ENCODE peak calls at places on chromosomes 12 and 14, in eight cellular contexts. M is CD8-positive, alpha-beta T cell; I is WERI-Rb-1; E is upper lobe of right lung; O is PC-9; X is adipocyte; Y is psoas muscle; U is Caco-2. A is an unnamed sample.
A peak's percentile ranks its signal among the peaks of the same experiment; 100 is the strongest.

GRCh38 chr12:130924946-130925345 is 28.8 kb upstream of the ADGRD1 start:
- DNase-seq in O (no peak), I (no peak), X (no peak), M (no peak), Y (no peak), E (no peak), U (no peak), A (no peak)

GRCh38 chr14:104554088-104554607 is 25.4 kb upstream of the C14orf180 start:
- DNase-seq in X (no peak), O (no peak), Y (no peak), U (no peak), M (no peak), I (peak; percentile 5), E (peak; percentile 60), A (no peak)

GRCh38 chr14:24851406-24851805 is 198.5 kb downstream of the STXBP6 start:
- DNase-seq in E (no peak), Y (no peak), O (no peak), M (no peak), I (no peak), U (no peak), X (no peak), A (no peak)

GRCh38 chr12:94676011-94676709 is 25.8 kb upstream of the TMCC3 start:
- DNase-seq in O (no peak), I (no peak), Y (peak; percentile 33), E (peak; percentile 69), U (no peak), X (no peak), M (no peak), A (no peak)

GRCh38 chr12:46107591-46107990 is 117.2 kb upstream of the SCAF11 start:
- DNase-seq in U (no peak), X (no peak), E (no peak), M (no peak), I (no peak), Y (no peak), O (no peak), A (no peak)

GRCh38 chr12:98903875-98904274 is 258.8 kb downstream of the APAF1 start:
- DNase-seq in O (no peak), M (no peak), I (no peak), X (no peak), E (no peak), U (no peak), Y (no peak), A (no peak)

GRCh38 chr12:89475203-89475990 is 49.2 kb downstream of the GALNT4 start:
- DNase-seq in O (no peak), I (no peak), X (no peak), Y (no peak), E (no peak), U (no peak), M (no peak), A (no peak)

GRCh38 chr14:60753264-60754126 is 18.9 kb downstream of the MNAT1 start:
- DNase-seq in E (no peak), M (peak; percentile 17), I (no peak), Y (no peak), O (no peak), U (no peak), X (no peak), A (peak; percentile 68)

GRCh38 chr12:112425582-112426382 is 7.0 kb downstream of the PTPN11 start:
- DNase-seq in M (no peak), E (no peak), I (no peak), O (no peak), Y (no peak), U (no peak), X (no peak), A (no peak)

GRCh38 chr14:106044949-106045596 is 518.7 kb downstream of the TMEM121 start:
- DNase-seq in Y (peak; percentile 18), M (peak; percentile 58), O (peak; percentile 7), E (peak; percentile 77), I (peak; percentile 59), U (peak; percentile 69), X (no peak), A (no peak)

GRCh38 chr12:85558684-85559083 is 277.5 kb downstream of the RASSF9 start:
- DNase-seq in E (no peak), Y (no peak), U (no peak), X (no peak), M (no peak), O (no peak), I (no peak), A (no peak)
- H3K27me3 ChIP-seq in E (no peaks in the 10 kb centered on the region), Y (no peaks in the 10 kb centered on the region), U (no peaks in the 10 kb centered on the region), X (no peaks in the 10 kb centered on the region), M (no peaks in the 10 kb centered on the region), O (no peaks in the 10 kb centered on the region), I (no peaks in the 10 kb centered on the region), A (no peaks in the 10 kb centered on the region)

GRCh38 chr14:20662968-20663731 is 21.2 kb upstream of the RNASE4 start:
- DNase-seq in E (peak; percentile 83), I (no peak), Y (peak; percentile 56), O (peak; percentile 55), M (peak; percentile 59), U (peak; percentile 32), X (peak; percentile 33), A (peak; percentile 76)
- H3K4me3 ChIP-seq in E (peak overlapping the region; percentile 36), I (no peak overlapping the region), Y (peak overlapping the region; percentile 25), O (peak overlapping the region; percentile 54), M (peak overlapping the region; percentile 34), U (no peak overlapping the region), X (peak overlapping the region; percentile 45), A (peak overlapping the region; percentile 63)

GRCh38 chr14:95663226-95663797 is 22.9 kb upstream of the TCL1B start:
- DNase-seq in O (no peak), X (no peak), M (no peak), I (no peak), Y (no peak), U (no peak), E (no peak), A (peak; percentile 59)
- H3K27me3 ChIP-seq in O (peaks cover 12% of the 10 kb centered on the region), X (peaks cover 48% of the 10 kb centered on the region), M (no peaks in the 10 kb centered on the region), I (no peaks in the 10 kb centered on the region), Y (no peaks in the 10 kb centered on the region), U (no peaks in the 10 kb centered on the region), E (no peaks in the 10 kb centered on the region), A (no peaks in the 10 kb centered on the region)

DNA sequence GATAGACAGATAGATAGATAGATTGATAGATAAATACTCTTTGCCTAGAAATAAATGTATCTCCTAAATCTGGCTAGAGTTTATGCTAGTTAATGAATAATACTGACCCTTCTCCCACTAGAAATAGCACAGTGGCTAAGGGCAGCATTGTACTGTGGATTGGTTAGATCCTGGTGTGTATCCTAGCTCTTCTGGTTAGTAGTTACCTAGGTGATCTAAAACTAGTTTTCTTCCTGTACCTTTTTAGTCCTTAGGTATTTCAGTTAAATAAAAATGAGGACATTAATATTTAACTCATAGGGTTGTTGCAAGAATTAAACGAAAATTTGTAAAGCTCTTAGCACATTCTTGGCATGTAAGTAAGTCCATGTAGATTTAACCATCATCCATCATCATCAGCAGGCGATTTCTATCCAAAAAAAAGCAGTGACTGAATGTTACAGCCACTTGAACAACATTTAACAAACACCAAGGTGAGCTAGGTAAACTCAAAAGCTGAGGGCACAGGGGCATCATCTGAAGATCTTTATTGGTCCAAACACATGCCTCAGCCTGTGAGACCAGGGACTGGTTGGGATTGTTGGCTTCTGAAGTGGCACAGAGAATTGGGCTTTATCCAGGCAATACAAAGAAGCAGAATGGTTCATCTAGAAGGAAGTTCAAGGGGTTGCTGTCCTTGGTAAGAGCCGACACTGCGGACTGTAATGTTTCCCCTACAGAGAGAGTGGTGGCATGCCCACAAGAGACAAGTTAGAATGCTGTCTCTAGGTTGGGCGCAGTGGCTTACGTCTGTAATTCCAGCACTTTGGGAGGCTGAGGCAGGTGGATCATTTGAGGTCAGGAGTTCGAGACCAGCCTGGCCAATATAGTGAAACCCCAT is 100.8 kb downstream of the GAS2L3 start:
- DNase-seq in I (no peak), U (no peak), M (no peak), E (no peak), O (no peak), Y (no peak), X (no peak), A (no peak)
- H3K4me3 ChIP-seq in I (no peak overlapping the region), U (no peak overlapping the region), M (no peak overlapping the region), E (no peak overlapping the region), O (no peak overlapping the region), Y (no peak overlapping the region), X (no peak overlapping the region), A (no peak overlapping the region)

GRCh38 chr14:94376976-94377865 is 11.2 kb downstream of the SERPINA1 start:
- DNase-seq in U (no peak), M (no peak), O (no peak), X (no peak), E (no peak), I (no peak), Y (no peak), A (no peak)

GRCh38 chr14:94376108-94376975 is 12.1 kb downstream of the SERPINA1 start:
- DNase-seq in X (no peak), I (no peak), E (no peak), M (no peak), U (no peak), Y (no peak), O (no peak), A (no peak)

GRCh38 chr14:94375552-94376107 is 12.8 kb downstream of the SERPINA1 start:
- DNase-seq in O (no peak), E (no peak), M (no peak), U (no peak), I (no peak), Y (no peak), X (no peak), A (no peak)

GRCh38 chr14:94373708-94374107 is 14.7 kb downstream of the SERPINA1 start:
- DNase-seq in U (no peak), I (no peak), Y (peak; percentile 65), E (no peak), O (no peak), M (no peak), X (peak; percentile 97), A (no peak)

GRCh38 chr14:94374749-94375148 is 13.7 kb downstream of the SERPINA1 start:
- DNase-seq in O (no peak), E (no peak), I (no peak), M (no peak), Y (no peak), U (no peak), X (no peak), A (no peak)
- H3K27me3 ChIP-seq in O (peaks cover 32% of the 10 kb centered on the region), E (no peaks in the 10 kb centered on the region), I (peaks cover 4% of the 10 kb centered on the region), M (no peaks in the 10 kb centered on the region), Y (no peaks in the 10 kb centered on the region), U (no peaks in the 10 kb centered on the region), X (no peaks in the 10 kb centered on the region), A (no peaks in the 10 kb centered on the region)

DNA sequence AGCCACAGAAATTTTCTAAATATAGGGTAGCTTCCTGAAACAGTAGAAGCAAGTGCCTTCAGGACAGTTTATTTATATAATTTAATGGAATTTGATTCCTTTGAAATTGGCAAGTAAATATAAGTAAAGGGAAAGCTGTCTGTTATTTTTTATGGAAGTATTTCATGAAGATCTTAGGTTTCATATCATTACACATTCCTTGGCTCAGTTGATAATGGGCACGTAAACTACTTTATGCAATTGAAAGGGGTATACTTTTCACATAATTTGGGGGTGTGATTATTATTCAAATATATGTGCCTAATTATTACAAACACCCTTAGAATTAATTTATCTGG is 71.1 kb upstream of the RAP1B start:
- DNase-seq in U (no peak), I (no peak), X (peak; percentile 32), O (no peak), Y (no peak), M (no peak), E (no peak), A (no peak)
- H3K4me3 ChIP-seq in U (no peak overlapping the region), I (no peak overlapping the region), X (peak overlapping the region; percentile 73), O (no peak overlapping the region), Y (peak overlapping the region; percentile 29), M (peak overlapping the region; percentile 1), E (peak overlapping the region; percentile 36), A (no peak overlapping the region)